ENCODE peak calls at places on chromosomes 13 and 19, in eight cellular contexts. D is dorsolateral prefrontal cortex; O is aorta; M is AG08395; T is stimulated activated CD8-positive, alpha-beta memory T cell treated with anti-CD3 and anti-CD28 coated beads, Interleukin-15, amount 100 ng/mL, for 24 hours; Q is CD4-positive, alpha-beta memory T cell; R is occipital lobe; L is choroid plexus epithelial cell. G is an unnamed sample.

GRCh38 chr13:40565282-40566148 is 100.9 kb downstream of the FOXO1 start:
- DNase-seq in Q (no peak), O (no peak), M (no peak), R (no peak), D (no peak), T (no peak), L (no peak), G (no peak)

GRCh38 chr19:41521860-41522555 is 54.0 kb upstream of the CEACAM21 start:
- DNase-seq in O (no peak), D (no peak), R (no peak), T (no peak), Q (peak; percentile 45), M (no peak), L (no peak), G (peak; percentile 18)

GRCh38 chr13:112822851-112823250 is 133.0 kb downstream of the ATP11A start:
- DNase-seq in T (no peak), L (no peak), M (no peak), D (no peak), Q (no peak), R (no peak), O (no peak), G (no peak)

GRCh38 chr19:16330368-16330801 is 5.8 kb downstream of the KLF2 start:
- DNase-seq in M (peak; percentile 70), Q (peak; percentile 96), R (no peak), D (no peak), O (peak; percentile 84), T (peak; percentile 62), L (peak; percentile 77), G (peak; percentile 79)

GRCh38 chr19:1904385-1905070 is 671 bp upstream of the ADAT3 start:
- DNase-seq in R (no peak), T (no peak), O (peak; percentile 79), L (peak; percentile 40), D (no peak), M (no peak), Q (no peak), G (peak; percentile 78)

GRCh38 chr13:67140006-67140405 is 90.1 kb downstream of the PCDH9 start:
- DNase-seq in O (no peak), Q (no peak), R (no peak), T (no peak), M (no peak), L (no peak), D (no peak), G (no peak)

GRCh38 chr13:41603917-41604316 is 146.6 kb downstream of the RGCC start:
- DNase-seq in T (no peak), O (no peak), Q (no peak), M (no peak), R (no peak), D (no peak), L (peak; percentile 75), G (no peak)

GRCh38 chr13:50529154-50529882 is 314.2 kb downstream of the DLEU7 start:
- DNase-seq in M (peak; percentile 57), D (peak; percentile 68), O (peak; percentile 92), T (no peak), R (peak; percentile 52), Q (no peak), L (peak; percentile 97), G (peak; percentile 75)

GRCh38 chr13:42110410-42111155 is 62.1 kb downstream of the DGKH start:
- DNase-seq in R (no peak), O (no peak), T (no peak), M (peak; percentile 63), L (peak; percentile 90), D (no peak), Q (peak; percentile 66), G (peak; percentile 29)

GRCh38 chr13:26653310-26653709 is 95.8 kb downstream of the WASF3 start:
- DNase-seq in M (peak; percentile 68), O (no peak), D (no peak), Q (no peak), T (no peak), R (no peak), L (no peak), G (no peak)

GRCh38 chr19:8526345-8527062 is 12.5 kb upstream of the ZNF414 start:
- DNase-seq in Q (no peak), T (no peak), L (peak; percentile 93), O (peak; percentile 91), D (peak; percentile 89), M (peak; percentile 93), R (peak; percentile 68), G (peak; percentile 90)

GRCh38 chr13:29457299-29457698 is 138.2 kb downstream of the SLC7A1 start:
- DNase-seq in Q (no peak), O (no peak), M (peak; percentile 84), L (peak; percentile 92), T (no peak), R (no peak), D (no peak), G (no peak)

GRCh38 chr19:31066385-31066784 is 282.9 kb downstream of the TSHZ3 start:
- DNase-seq in O (no peak), R (no peak), T (no peak), L (peak; percentile 84), Q (no peak), D (no peak), M (peak; percentile 82), G (no peak)

GRCh38 chr19:45104658-45105384 is 11.8 kb downstream of the PPP1R37 start:
- DNase-seq in T (no peak), R (no peak), M (no peak), D (no peak), Q (no peak), L (no peak), O (no peak), G (no peak)

GRCh38 chr19:35846038-35846668 is 6.2 kb downstream of the NPHS1 start:
- DNase-seq in R (no peak), O (no peak), D (peak; percentile 7), Q (no peak), M (no peak), L (peak; percentile 5), T (no peak), G (no peak)

GRCh38 chr19:30673336-30673735 is 301.2 kb downstream of the ZNF536 start:
- DNase-seq in R (no peak), O (no peak), T (no peak), D (no peak), L (no peak), M (no peak), Q (no peak), G (no peak)

GRCh38 chr13:55577082-55577846 is 1563.5 kb upstream of the PRR20A start:
- DNase-seq in L (no peak), M (no peak), O (no peak), Q (no peak), R (no peak), D (no peak), T (no peak), G (no peak)

GRCh38 chr13:95684463-95684862 is 7.5 kb downstream of the DNAJC3 start:
- DNase-seq in D (no peak), O (no peak), L (no peak), Q (no peak), R (no peak), M (no peak), T (no peak), G (no peak)

GRCh38 chr13:26760835-26761582 is 423 bp upstream of the GPR12 start:
- DNase-seq in R (peak; percentile 10), O (no peak), T (no peak), Q (no peak), L (no peak), D (no peak), M (no peak), G (no peak)

GRCh38 chr13:75258159-75258782 is 223.7 kb downstream of the TBC1D4 start:
- DNase-seq in O (no peak), M (peak; percentile 34), D (no peak), T (no peak), Q (peak; percentile 4), R (no peak), L (peak; percentile 81), G (no peak)

GRCh38 chr19:47637550-47637949 is 28.6 kb downstream of the BICRA start:
- DNase-seq in R (no peak), D (no peak), L (peak; percentile 93), M (peak; percentile 56), Q (no peak), T (no peak), O (no peak), G (no peak)

GRCh38 chr13:39100996-39101751 is 62.9 kb downstream of the NHLRC3 start:
- DNase-seq in M (no peak), R (peak; percentile 8), Q (no peak), D (no peak), O (no peak), L (no peak), T (no peak), G (no peak)

GRCh38 chr13:40980466-40980865 is 38.6 kb downstream of the ELF1 start:
- DNase-seq in M (no peak), R (no peak), Q (peak; percentile 70), L (no peak), D (no peak), T (no peak), O (no peak), G (no peak)

GRCh38 chr13:109941221-109941620 is 154.8 kb upstream of the IRS2 start:
- DNase-seq in D (no peak), T (no peak), O (no peak), R (no peak), L (peak; percentile 11), M (no peak), Q (no peak), G (no peak)

GRCh38 chr19:46080561-46080960 is 39.8 kb upstream of the IGFL4 start:
- DNase-seq in R (peak; percentile 36), Q (no peak), D (no peak), M (peak; percentile 71), L (peak; percentile 99), O (no peak), T (no peak), G (no peak)

GRCh38 chr19:48619692-48620565 is 623 bp downstream of the SPHK2 start:
- DNase-seq in R (no peak), D (no peak), T (no peak), Q (no peak), O (no peak), M (no peak), L (no peak), G (no peak)

GRCh38 chr19:50703915-50704548 is 15.6 kb downstream of the SHANK1 start:
- DNase-seq in D (no peak), M (no peak), O (no peak), Q (no peak), R (no peak), T (no peak), L (no peak), G (no peak)

GRCh38 chr19:1989513-1990229 is 25.8 kb downstream of the BTBD2 start:
- DNase-seq in T (no peak), D (no peak), Q (no peak), L (no peak), R (no peak), M (no peak), O (no peak), G (no peak)

GRCh38 chr13:113029487-113030258 is 60.7 kb downstream of the MCF2L start:
- DNase-seq in M (peak; percentile 27), Q (peak; percentile 22), L (peak; percentile 16), T (peak; percentile 43), D (no peak), O (no peak), R (no peak), G (peak; percentile 29)

GRCh38 chr19:35213678-35214632 is 14.6 kb downstream of the FAM187B start:
- DNase-seq in T (no peak), R (no peak), M (peak; percentile 56), Q (peak; percentile 94), L (peak; percentile 88), O (peak; percentile 77), D (no peak), G (peak; percentile 93)

G was measured in mucosa of gallbladder.